ENCODE peak calls at places on chromosomes 7 and 10, in four cellular contexts. One of them, this sample, is unnamed.
A peak's percentile ranks its signal among the peaks of the same experiment; 100 is the strongest.

GRCh38 chr7:148161771-148162170 is 428.8 kb upstream of the C7orf33 start:
- DNase-seq in prostate gland: no peak
- DNase-seq in testis: no peak
- DNase-seq in choroid plexus epithelial cell: no peak
- DNase-seq in this sample: no peak

GRCh38 chr10:4395731-4396130 is 430.3 kb upstream of the AKR1E2 start:
- DNase-seq in prostate gland: no peak
- DNase-seq in testis: no peak
- DNase-seq in choroid plexus epithelial cell: no peak
- DNase-seq in this sample: no peak

GRCh38 chr10:68826764-68827591 is at the start of gene STOX1:
- DNase-seq in prostate gland: peak; percentile 42
- DNase-seq in testis: peak; percentile 69
- DNase-seq in choroid plexus epithelial cell: peak; percentile 58
- DNase-seq in this sample: no peak

GRCh38 chr10:130137077-130137448 is 872 bp downstream of the GLRX3 start:
- DNase-seq in prostate gland: no peak
- DNase-seq in testis: no peak
- DNase-seq in choroid plexus epithelial cell: peak; percentile 55
- DNase-seq in this sample: no peak

GRCh38 chr10:4470231-4470840 is 355.7 kb upstream of the AKR1E2 start:
- DNase-seq in prostate gland: no peak
- DNase-seq in testis: no peak
- DNase-seq in choroid plexus epithelial cell: peak; percentile 72
- DNase-seq in this sample: peak; percentile 37

GRCh38 chr7:117143580-117143979 is 179.3 kb downstream of the WNT2 start:
- DNase-seq in prostate gland: no peak
- DNase-seq in testis: no peak
- DNase-seq in choroid plexus epithelial cell: no peak
- DNase-seq in this sample: no peak

GRCh38 chr10:111593578-111593977 is 516.7 kb downstream of the ADRA2A start:
- DNase-seq in prostate gland: no peak
- DNase-seq in testis: no peak
- DNase-seq in choroid plexus epithelial cell: no peak
- DNase-seq in this sample: no peak

GRCh38 chr10:90125966-90126600 is 424.7 kb downstream of the KIF20B start:
- DNase-seq in prostate gland: no peak
- DNase-seq in testis: no peak
- DNase-seq in choroid plexus epithelial cell: peak; percentile 52
- DNase-seq in this sample: no peak

GRCh38 chr10:62082729-62083412 is 181.4 kb downstream of the ARID5B start:
- DNase-seq in prostate gland: no peak
- DNase-seq in testis: no peak
- DNase-seq in choroid plexus epithelial cell: peak; percentile 66
- DNase-seq in this sample: no peak

GRCh38 chr10:132402781-132403241 is 5.8 kb downstream of the PWWP2B start:
- DNase-seq in prostate gland: no peak
- DNase-seq in testis: no peak
- DNase-seq in choroid plexus epithelial cell: no peak
- DNase-seq in this sample: no peak

GRCh38 chr7:167087-167855 is 25.1 kb upstream of the FAM20C start:
- DNase-seq in prostate gland: no peak
- DNase-seq in testis: no peak
- DNase-seq in choroid plexus epithelial cell: no peak
- DNase-seq in this sample: no peak

GRCh38 chr7:142812437-142813215 is 41.9 kb downstream of the PRSS2 start:
- DNase-seq in prostate gland: no peak
- DNase-seq in testis: no peak
- DNase-seq in choroid plexus epithelial cell: no peak
- DNase-seq in this sample: no peak

GRCh38 chr7:53800746-53801145 is 741.4 kb upstream of the VSTM2A start:
- DNase-seq in prostate gland: no peak
- DNase-seq in testis: no peak
- DNase-seq in choroid plexus epithelial cell: peak; percentile 12
- DNase-seq in this sample: no peak

GRCh38 chr7:53789741-53790140 is 752.4 kb upstream of the VSTM2A start:
- DNase-seq in prostate gland: no peak
- DNase-seq in testis: no peak
- DNase-seq in choroid plexus epithelial cell: no peak
- DNase-seq in this sample: no peak

DNA sequence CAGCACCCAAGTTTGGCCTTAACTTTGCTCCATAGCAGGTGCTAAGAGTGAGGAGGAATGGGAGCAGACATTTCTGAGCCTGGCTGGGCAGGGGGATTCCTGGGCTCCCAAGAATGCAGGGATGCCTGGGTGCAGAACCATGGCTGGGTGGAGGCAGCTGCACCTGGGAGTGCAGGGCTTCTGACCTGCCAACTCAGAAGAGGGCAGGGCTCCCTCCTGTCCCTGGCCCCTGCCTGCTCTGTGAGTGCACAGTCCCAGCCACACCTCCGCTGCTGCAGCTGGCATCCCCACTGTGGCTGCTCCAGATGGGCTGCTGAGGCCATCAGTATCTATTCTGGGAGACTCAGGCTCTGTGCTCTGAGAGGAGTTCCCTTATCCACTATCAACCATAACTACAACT is 747.4 kb upstream of the VSTM2A start:
- DNase-seq in prostate gland: no peak
- DNase-seq in testis: no peak
- DNase-seq in choroid plexus epithelial cell: no peak
- DNase-seq in this sample: no peak
- TF ChIP-seq CTCF in prostate gland: no peak
- TF ChIP-seq CTCF in testis: no peak
- TF ChIP-seq CTCF in choroid plexus epithelial cell: no peak
- TF ChIP-seq CTCF in this sample: no peak

GRCh38 chr7:122303522-122303970 is 1.0 kb downstream of the FEZF1 start:
- DNase-seq in prostate gland: no peak
- DNase-seq in testis: no peak
- DNase-seq in choroid plexus epithelial cell: no peak
- DNase-seq in this sample: no peak

GRCh38 chr7:122304996-122305421 is 459 bp upstream of the FEZF1 start:
- DNase-seq in prostate gland: no peak
- DNase-seq in testis: no peak
- DNase-seq in choroid plexus epithelial cell: peak; percentile 29
- DNase-seq in this sample: no peak

GRCh38 chr7:122305475-122306319 is 1.1 kb upstream of the FEZF1 start:
- DNase-seq in prostate gland: no peak
- DNase-seq in testis: peak; percentile 42
- DNase-seq in choroid plexus epithelial cell: peak; percentile 29
- DNase-seq in this sample: no peak

GRCh38 chr7:122303971-122304603 is 463 bp downstream of the FEZF1 start:
- DNase-seq in prostate gland: no peak
- DNase-seq in testis: no peak
- DNase-seq in choroid plexus epithelial cell: no peak
- DNase-seq in this sample: no peak

GRCh38 chr7:122304604-122304975 is at the start of gene FEZF1:
- DNase-seq in prostate gland: peak; percentile 58
- DNase-seq in testis: no peak
- DNase-seq in choroid plexus epithelial cell: no peak
- DNase-seq in this sample: no peak
- H3K4me3 ChIP-seq in prostate gland: no peak within 1 kb of the TSS
- H3K4me3 ChIP-seq in testis: peak within 1 kb of the TSS; percentile 43
- H3K4me3 ChIP-seq in choroid plexus epithelial cell: peak within 1 kb of the TSS; percentile 7
- H3K4me3 ChIP-seq in this sample: no peak within 1 kb of the TSS

DNA sequence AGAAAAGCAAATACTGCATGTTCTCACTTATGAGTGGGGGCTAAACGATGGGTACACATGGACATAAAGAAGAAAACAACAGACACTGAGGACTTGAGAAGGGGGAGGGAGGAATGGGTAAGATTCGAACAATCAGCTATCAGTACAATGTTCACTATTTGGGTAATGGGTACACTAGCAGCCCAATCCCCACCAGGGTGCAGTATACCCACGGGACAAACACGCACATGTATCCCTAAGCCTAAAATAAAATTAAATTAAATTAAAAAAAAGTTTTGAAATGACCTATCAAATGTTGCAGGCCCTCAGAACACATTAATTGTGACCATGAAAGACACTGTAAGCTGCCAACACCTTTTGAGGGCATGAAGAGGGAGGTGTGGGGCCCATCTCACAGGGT is 316.0 kb downstream of the WDR37 start:
- DNase-seq in prostate gland: no peak
- DNase-seq in testis: no peak
- DNase-seq in choroid plexus epithelial cell: no peak
- DNase-seq in this sample: no peak
- TF ChIP-seq CTCF in prostate gland: no peak
- TF ChIP-seq CTCF in testis: no peak
- TF ChIP-seq CTCF in choroid plexus epithelial cell: no peak
- TF ChIP-seq CTCF in this sample: no peak

GRCh38 chr7:32059289-32060045 is 10.7 kb downstream of the PDE1C start:
- DNase-seq in prostate gland: no peak
- DNase-seq in testis: no peak
- DNase-seq in choroid plexus epithelial cell: peak; percentile 8
- DNase-seq in this sample: peak; percentile 77
- H3K4me3 ChIP-seq in prostate gland: no peak overlapping the region
- H3K4me3 ChIP-seq in testis: no peak overlapping the region
- H3K4me3 ChIP-seq in choroid plexus epithelial cell: no peak overlapping the region
- H3K4me3 ChIP-seq in this sample: no peak overlapping the region

GRCh38 chr10:44325157-44325556 is 59.7 kb downstream of the CXCL12 start:
- DNase-seq in prostate gland: peak; percentile 33
- DNase-seq in testis: no peak
- DNase-seq in choroid plexus epithelial cell: no peak
- DNase-seq in this sample: no peak
- TF ChIP-seq CTCF in prostate gland: no peak
- TF ChIP-seq CTCF in testis: no peak
- TF ChIP-seq CTCF in choroid plexus epithelial cell: no peak
- TF ChIP-seq CTCF in this sample: no peak

DNA sequence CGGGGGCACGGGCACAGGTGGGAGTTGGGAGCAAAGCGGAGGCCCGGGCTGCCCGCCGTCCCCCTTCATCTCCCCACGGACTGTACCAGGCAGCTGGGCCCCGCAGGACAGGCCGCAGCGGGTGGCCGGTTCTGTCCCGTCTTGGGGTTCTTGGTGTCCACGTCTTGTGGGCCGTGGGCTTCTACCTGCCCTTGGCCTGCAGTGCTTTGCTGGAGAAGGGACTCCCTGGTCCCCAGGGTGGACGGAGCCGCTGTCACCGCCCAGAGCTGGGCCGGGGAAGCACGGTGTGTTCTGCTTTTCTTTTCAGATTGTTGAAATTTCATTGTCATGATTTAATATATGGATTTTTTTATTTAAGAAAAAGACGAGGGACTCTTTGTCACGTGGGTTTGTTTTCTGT is 11.8 kb downstream of the MAFK start:
- DNase-seq in prostate gland: no peak
- DNase-seq in testis: no peak
- DNase-seq in choroid plexus epithelial cell: no peak
- DNase-seq in this sample: no peak
- H3K4me3 ChIP-seq in prostate gland: no peak overlapping the region
- H3K4me3 ChIP-seq in testis: no peak overlapping the region
- H3K4me3 ChIP-seq in choroid plexus epithelial cell: no peak overlapping the region
- H3K4me3 ChIP-seq in this sample: no peak overlapping the region